ENCODE peak calls at places on chromosomes 6 and 20, in five cellular contexts. K is osteoblast, Z is upper lobe of right lung, N is HFFc6, S is endothelial cell. X is an unnamed sample.

GRCh38 chr6:108737594-108738546 is 110.4 kb upstream of the ARMC2 start:
- DNase-seq in K (peak), Z (no peak), N (peak), S (no peak), X (no peak)

GRCh38 chr6:47571488-47571887 is 93.9 kb downstream of the CD2AP start:
- DNase-seq in K (no peak), Z (no peak), N (no peak), S (no peak), X (no peak)

GRCh38 chr6:3449750-3450305 is 7.0 kb downstream of the SLC22A23 start:
- DNase-seq in K (no peak), Z (no peak), N (no peak), S (no peak), X (peak)

GRCh38 chr20:37356387-37356786 is 10.4 kb downstream of the SRC start:
- DNase-seq in K (peak), Z (peak), N (peak), S (no peak), X (no peak)

GRCh38 chr6:109579361-109579760 is 96.3 kb upstream of the ZBTB24 start:
- DNase-seq in K (no peak), Z (no peak), N (no peak), S (no peak), X (peak)

GRCh38 chr6:24547243-24547642 is 52.5 kb downstream of the ALDH5A1 start:
- DNase-seq in K (no peak), Z (no peak), N (no peak), S (no peak), X (peak)

GRCh38 chr6:158057213-158057987 is 75.7 kb downstream of the SYNJ2 start:
- DNase-seq in K (peak), Z (no peak), N (peak), S (no peak), X (peak)

GRCh38 chr20:3741846-3742458 is 9.5 kb downstream of the HSPA12B start:
- DNase-seq in K (peak), Z (no peak), N (no peak), S (no peak), X (no peak)

GRCh38 chr20:57398231-57398821 is 7.1 kb downstream of the RBM38 start:
- DNase-seq in K (peak), Z (peak), N (no peak), S (no peak), X (peak)

GRCh38 chr20:19301843-19302242 is 89.4 kb downstream of the SLC24A3 start:
- DNase-seq in K (no peak), Z (no peak), N (no peak), S (no peak), X (no peak)

GRCh38 chr6:93989630-93990029 is 570.3 kb upstream of the EPHA7 start:
- DNase-seq in K (no peak), Z (no peak), N (no peak), S (no peak), X (no peak)

GRCh38 chr20:595330-596308 is 14.5 kb downstream of the TCF15 start:
- DNase-seq in K (peak), Z (no peak), N (no peak), S (no peak), X (no peak)

GRCh38 chr20:31833931-31834521 is 11.4 kb downstream of the FOXS1 start:
- DNase-seq in K (peak), Z (no peak), N (no peak), S (no peak), X (no peak)

GRCh38 chr6:129744201-129744879 is 34.4 kb upstream of the ARHGAP18 start:
- DNase-seq in K (peak), Z (no peak), N (peak), S (no peak), X (no peak)

GRCh38 chr6:14440215-14440890 is 322.8 kb downstream of the CD83 start:
- DNase-seq in K (no peak), Z (no peak), N (no peak), S (no peak), X (no peak)

GRCh38 chr6:84282566-84282965 is 55.1 kb upstream of the CEP162 start:
- DNase-seq in K (peak), Z (peak), N (no peak), S (no peak), X (no peak)

GRCh38 chr6:6699741-6700367 is 111.3 kb downstream of the LY86 start:
- DNase-seq in K (peak), Z (no peak), N (peak), S (no peak), X (no peak)

GRCh38 chr20:24164360-24164759 is 175.8 kb upstream of the GGTLC1 start:
- DNase-seq in K (no peak), Z (no peak), N (no peak), S (peak), X (no peak)

GRCh38 chr20:51393566-51393965 is 149.0 kb downstream of the NFATC2 start:
- DNase-seq in K (no peak), Z (no peak), N (no peak), S (peak), X (no peak)

GRCh38 chr20:50713677-50714101 is 17.7 kb upstream of the PARD6B start:
- DNase-seq in K (no peak), Z (no peak), N (peak), S (peak), X (no peak)

GRCh38 chr6:36089048-36089447 is 41.3 kb upstream of the MAPK13 start:
- DNase-seq in K (no peak), Z (no peak), N (no peak), S (no peak), X (no peak)

GRCh38 chr6:38517005-38517404 is 122.7 kb downstream of the BTBD9 start:
- DNase-seq in K (no peak), Z (no peak), N (peak), S (no peak), X (no peak)

GRCh38 chr6:157272866-157273755 is 50.2 kb downstream of the TMEM242 start:
- DNase-seq in K (peak), Z (no peak), N (no peak), S (no peak), X (no peak)

GRCh38 chr6:157469378-157469777 is 88.4 kb downstream of the ZDHHC14 start:
- DNase-seq in K (no peak), Z (no peak), N (no peak), S (no peak), X (no peak)

GRCh38 chr20:58593880-58594473 is 57.1 kb upstream of the STX16 start:
- DNase-seq in K (peak), Z (no peak), N (no peak), S (no peak), X (no peak)

GRCh38 chr20:35985789-35986188 is 17.4 kb downstream of the CNBD2 start:
- DNase-seq in K (no peak), Z (no peak), N (no peak), S (no peak), X (no peak)

GRCh38 chr6:79601020-79601609 is 30.0 kb upstream of the SH3BGRL2 start:
- DNase-seq in K (peak), Z (no peak), N (peak), S (no peak), X (no peak)

GRCh38 chr20:3621111-3621510 is 42.1 kb downstream of the GFRA4 start:
- DNase-seq in K (no peak), Z (no peak), N (no peak), S (peak), X (no peak)

GRCh38 chr6:108961985-108962384 is 113.8 kb downstream of the ARMC2 start:
- DNase-seq in K (peak), Z (no peak), N (peak), S (no peak), X (no peak)

GRCh38 chr6:166162599-166163342 is 4.9 kb downstream of the TBXT start:
- DNase-seq in K (peak), Z (no peak), N (no peak), S (no peak), X (peak)

GRCh38 chr20:4592316-4593148 is 129.2 kb upstream of the PRND start:
- DNase-seq in K (peak), Z (peak), N (peak), S (peak), X (peak)

GRCh38 chr6:104625536-104625935 is 234.2 kb downstream of the HACE1 start:
- DNase-seq in K (peak), Z (no peak), N (peak), S (no peak), X (no peak)

GRCh38 chr20:20368414-20369352 is 779 bp downstream of the INSM1 start:
- DNase-seq in K (peak), Z (no peak), N (no peak), S (peak), X (peak)

GRCh38 chr20:39674842-39675241 is 712.7 kb downstream of the DHX35 start:
- DNase-seq in K (no peak), Z (no peak), N (no peak), S (no peak), X (no peak)

GRCh38 chr20:40251284-40251932 is 437.6 kb downstream of the MAFB start:
- DNase-seq in K (peak), Z (no peak), N (no peak), S (peak), X (peak)

GRCh38 chr6:3546121-3546520 is 89.3 kb upstream of the SLC22A23 start:
- DNase-seq in K (no peak), Z (no peak), N (no peak), S (no peak), X (no peak)

DNA sequence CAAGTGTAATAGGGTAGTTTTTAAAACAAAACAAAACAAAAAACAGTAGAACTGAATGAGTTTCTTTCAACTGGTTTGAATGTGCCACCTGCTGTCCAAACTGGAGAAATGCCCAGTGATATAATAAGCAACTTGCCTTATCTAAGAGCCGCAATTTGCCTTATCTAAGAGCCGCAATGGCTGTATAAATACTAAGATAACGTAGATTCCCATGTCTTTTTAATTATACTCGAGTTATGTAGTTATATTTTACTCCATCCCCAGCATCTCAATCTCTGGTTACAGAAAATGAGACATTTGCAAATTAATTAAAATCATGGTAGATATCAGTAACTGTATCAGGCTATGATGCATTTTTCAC is 67.2 kb downstream of the RPP40 start:
- DNase-seq in K (no peak), Z (no peak), N (peak), S (no peak), X (peak)
- TF ChIP-seq CTCF in K (peak), Z (peak), N (peak), S (peak), X (peak)

GRCh38 chr6:154509421-154510143 is 903 bp downstream of the CNKSR3 start:
- DNase-seq in K (peak), Z (peak), N (no peak), S (peak), X (peak)
- TF ChIP-seq CTCF in K (no peak), Z (no peak), N (peak), S (no peak), X (no peak)

GRCh38 chr6:90086517-90086916 is 192.2 kb downstream of the GJA10 start:
- DNase-seq in K (no peak), Z (no peak), N (no peak), S (no peak), X (no peak)
- TF ChIP-seq CTCF in K (no peak), Z (no peak), N (no peak), S (no peak), X (no peak)

DNA sequence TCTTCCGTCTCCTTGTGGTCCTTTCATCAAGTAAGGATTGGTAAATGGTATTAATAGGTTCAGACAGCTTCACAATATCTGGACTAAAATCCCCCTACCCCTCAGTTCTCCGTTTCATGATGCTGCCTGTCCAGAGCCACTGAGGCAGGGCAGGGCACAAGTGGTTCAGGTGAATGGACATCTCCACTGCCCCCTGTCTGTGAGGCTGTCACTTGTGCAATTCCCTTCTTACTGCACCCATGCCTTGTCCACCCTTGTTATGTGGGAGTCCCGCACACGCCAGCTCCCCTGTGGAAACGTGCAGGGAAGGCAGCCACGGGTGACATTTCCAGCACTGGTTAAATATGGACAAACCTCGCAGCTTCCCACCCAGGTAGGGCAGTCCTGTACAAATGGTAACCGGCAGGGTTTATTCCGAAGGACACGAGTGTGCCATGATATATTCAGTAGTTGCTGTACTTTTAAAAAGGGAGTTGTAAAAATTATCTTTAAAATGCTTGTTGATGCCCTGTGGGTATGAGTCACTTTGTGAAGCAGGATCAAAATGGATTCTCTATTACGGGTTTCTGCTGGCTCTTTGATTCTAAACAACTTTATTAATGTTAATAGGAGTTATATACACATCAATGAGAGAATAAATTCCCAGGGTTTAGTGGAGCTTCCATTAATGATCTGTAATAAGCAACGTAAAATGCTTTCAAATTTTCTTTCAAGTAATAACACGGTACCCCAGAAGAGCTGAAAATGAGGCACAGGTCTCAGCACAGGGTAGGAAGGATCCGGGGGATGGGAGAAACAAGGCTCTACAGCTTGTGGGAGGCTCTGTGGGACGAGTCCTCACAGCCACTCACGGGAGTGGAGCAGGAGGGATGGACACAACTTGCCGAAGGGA is 73.4 kb downstream of the FYN start:
- DNase-seq in K (no peak), Z (no peak), N (no peak), S (no peak), X (no peak)
- TF ChIP-seq CTCF in K (peak), Z (no peak), N (peak), S (no peak), X (no peak)

DNA sequence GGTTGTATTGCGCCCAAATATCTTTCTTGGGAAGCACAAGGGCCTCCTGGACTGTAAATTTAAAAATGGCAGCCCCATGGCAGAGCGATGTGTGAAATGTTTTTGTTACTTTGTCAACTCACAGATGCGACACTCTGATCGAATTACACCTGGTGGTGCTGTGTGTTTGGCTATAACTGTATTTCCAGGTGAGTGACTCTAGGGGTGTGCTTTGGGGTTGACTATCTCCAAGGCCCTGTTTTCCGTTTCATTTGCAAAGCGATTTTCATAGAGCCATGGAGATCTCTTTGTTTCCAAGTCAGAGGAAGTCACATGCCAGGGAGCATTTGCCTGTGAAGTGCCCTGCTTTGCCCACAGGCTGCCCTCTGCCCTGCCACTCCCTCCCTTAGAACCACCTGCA is 93.5 kb downstream of the CDC5L start:
- DNase-seq in K (no peak), Z (no peak), N (no peak), S (no peak), X (no peak)
- TF ChIP-seq CTCF in K (no peak), Z (no peak), N (no peak), S (no peak), X (no peak)

GRCh38 chr6:163839296-163839695 is 424.8 kb downstream of the QKI start:
- DNase-seq in K (no peak), Z (no peak), N (no peak), S (no peak), X (no peak)

GRCh38 chr6:163835772-163836171 is 421.3 kb downstream of the QKI start:
- DNase-seq in K (no peak), Z (no peak), N (no peak), S (no peak), X (no peak)

GRCh38 chr6:163836916-163837660 is 422.6 kb downstream of the QKI start:
- DNase-seq in K (no peak), Z (no peak), N (no peak), S (no peak), X (no peak)

GRCh38 chr6:163834226-163834970 is 419.9 kb downstream of the QKI start:
- DNase-seq in K (no peak), Z (no peak), N (no peak), S (no peak), X (no peak)

GRCh38 chr6:163837681-163838431 is 423.3 kb downstream of the QKI start:
- DNase-seq in K (no peak), Z (no peak), N (no peak), S (no peak), X (no peak)
- TF ChIP-seq CTCF in K (no peak), Z (no peak), N (no peak), S (no peak), X (no peak)

GRCh38 chr6:126422912-126423311 is 83.0 kb downstream of the CENPW start:
- DNase-seq in K (no peak), Z (no peak), N (no peak), S (no peak), X (no peak)
- TF ChIP-seq CTCF in K (no peak), Z (no peak), N (no peak), S (no peak), X (no peak)

DNA sequence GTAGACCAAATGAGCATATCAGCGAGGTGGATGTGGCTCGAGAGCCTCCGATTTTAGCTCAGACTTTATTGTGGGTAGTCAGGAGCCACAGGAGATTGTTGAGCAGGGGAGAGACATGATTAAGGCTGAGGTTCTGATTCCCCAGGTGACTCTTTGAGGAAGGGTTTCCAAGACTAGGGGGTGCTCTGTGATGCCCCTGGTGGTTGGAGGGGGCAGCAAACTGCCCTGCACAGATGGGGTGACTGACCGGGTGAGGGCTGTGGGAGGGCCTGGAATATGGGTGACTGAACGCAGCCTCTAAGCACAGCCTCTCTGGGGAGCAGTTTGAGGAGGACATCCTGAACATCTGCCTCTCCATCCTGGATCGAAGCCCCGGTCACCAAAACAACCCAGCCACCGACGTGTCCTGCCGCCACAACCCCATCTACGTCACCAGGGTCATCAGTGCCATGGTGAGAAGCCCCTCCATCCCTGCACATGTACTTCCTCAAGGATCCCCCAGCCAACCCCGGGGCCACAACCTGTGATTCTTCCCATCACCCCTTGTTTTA is 17.0 kb downstream of the TGM6 start:
- DNase-seq in K (peak), Z (no peak), N (no peak), S (no peak), X (no peak)
- TF ChIP-seq CTCF in K (no peak), Z (no peak), N (peak), S (no peak), X (no peak)